ENCODE peak calls at places on chromosomes 13 and 19, in ten cellular contexts. Y, D, U, P, F, R, S, I, O and B are unnamed samples.
A peak's percentile ranks its signal among the peaks of the same experiment; 100 is the strongest.

GRCh38 chr19:3210347-3211017 is 14.0 kb upstream of the CELF5 start:
- DNase-seq in Y (peak; percentile 43), D (peak; percentile 61), U (no peak), P (peak; percentile 46), F (peak; percentile 19), R (peak; percentile 46), S (peak; percentile 28), I (peak; percentile 90), O (peak; percentile 35), B (peak; percentile 59)

GRCh38 chr19:4606921-4607678 is 32.2 kb upstream of the TNFAIP8L1 start:
- DNase-seq in Y (peak; percentile 71), D (no peak), U (peak; percentile 75), P (peak; percentile 67), F (no peak), R (peak; percentile 65), S (no peak), I (peak; percentile 89), O (no peak), B (no peak)

GRCh38 chr13:42055500-42056085 is 7.1 kb downstream of the DGKH start:
- DNase-seq in Y (no peak), D (peak; percentile 27), U (no peak), P (no peak), F (no peak), R (no peak), S (no peak), I (no peak), O (no peak), B (no peak)

GRCh38 chr13:43019811-43020210 is 3.6 kb upstream of the DNAJC15 start:
- DNase-seq in Y (no peak), D (no peak), U (no peak), P (no peak), F (no peak), R (no peak), S (no peak), I (no peak), O (no peak), B (no peak)

GRCh38 chr19:51607920-51608562 is 22.2 kb downstream of the SIGLEC5 start:
- DNase-seq in Y (peak; percentile 88), D (peak; percentile 55), U (peak; percentile 30), P (peak; percentile 79), F (peak; percentile 71), R (peak; percentile 74), S (no peak), I (no peak), O (peak; percentile 90), B (peak; percentile 84)

GRCh38 chr19:38134538-38135149 is 89.4 kb downstream of the DPF1 start:
- DNase-seq in Y (peak; percentile 57), D (peak; percentile 40), U (peak; percentile 49), P (no peak), F (peak; percentile 39), R (peak; percentile 67), S (no peak), I (peak; percentile 65), O (peak; percentile 36), B (no peak)

GRCh38 chr13:46010148-46010547 is 42.4 kb downstream of the ZC3H13 start:
- DNase-seq in Y (peak; percentile 30), D (no peak), U (no peak), P (no peak), F (no peak), R (no peak), S (no peak), I (peak; percentile 12), O (no peak), B (peak; percentile 18)

GRCh38 chr19:42514449-42514848 is 13.8 kb downstream of the CEACAM1 start:
- DNase-seq in Y (no peak), D (peak; percentile 62), U (no peak), P (no peak), F (no peak), R (no peak), S (no peak), I (no peak), O (no peak), B (no peak)

GRCh38 chr13:94232956-94233355 is 246.5 kb downstream of the DCT start:
- DNase-seq in Y (no peak), D (no peak), U (no peak), P (no peak), F (no peak), R (no peak), S (no peak), I (no peak), O (no peak), B (no peak)

GRCh38 chr19:50328257-50329145 is 676 bp downstream of the KCNC3 start:
- DNase-seq in Y (no peak), D (no peak), U (no peak), P (no peak), F (no peak), R (peak; percentile 48), S (no peak), I (peak; percentile 55), O (peak; percentile 39), B (no peak)
- H3K4me1 ChIP-seq in Y (peaks cover 20% of the 10 kb centered on the region), D (peaks cover 66% of the 10 kb centered on the region), U (peaks cover 12% of the 10 kb centered on the region), P (peaks cover 56% of the 10 kb centered on the region), F (peaks cover 3% of the 10 kb centered on the region), R (peaks cover 33% of the 10 kb centered on the region), S (peaks cover 47% of the 10 kb centered on the region), I (peaks cover 7% of the 10 kb centered on the region), O (peaks cover 12% of the 10 kb centered on the region), B (peaks cover 35% of the 10 kb centered on the region)

GRCh38 chr19:44435441-44435840 is 12.8 kb downstream of the ZNF229 start:
- DNase-seq in Y (no peak), D (no peak), U (no peak), P (no peak), F (no peak), R (no peak), S (no peak), I (no peak), O (peak; percentile 1), B (peak; percentile 57)

DNA sequence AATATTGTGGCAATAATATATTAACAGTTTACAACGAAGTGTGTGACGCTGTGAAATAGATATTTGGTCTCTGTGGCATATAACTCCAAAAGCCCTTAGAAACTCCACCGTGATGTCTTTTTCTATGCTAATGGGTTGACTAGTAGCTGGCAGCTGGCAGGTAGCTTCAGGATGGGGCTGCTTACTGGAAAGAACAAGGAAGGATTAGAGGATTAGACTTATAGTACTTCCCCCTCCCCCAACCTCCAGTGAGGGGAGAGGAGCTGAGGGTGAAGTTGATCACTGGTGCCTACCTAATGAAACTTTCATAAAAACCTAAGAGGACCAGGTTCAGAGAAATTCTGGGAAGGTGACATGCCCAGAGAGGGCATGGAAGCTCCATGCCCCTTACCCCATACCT is 9.8 kb downstream of the ZNF229 start:
- DNase-seq in Y (no peak), D (no peak), U (no peak), P (no peak), F (no peak), R (no peak), S (no peak), I (no peak), O (no peak), B (no peak)
- H3K9me3 ChIP-seq in Y (no peaks in the 10 kb centered on the region), D (peaks cover 39% of the 10 kb centered on the region), U (peaks cover 4% of the 10 kb centered on the region), P (peaks cover 100% of the 10 kb centered on the region), F (peaks cover 15% of the 10 kb centered on the region), R (no peaks in the 10 kb centered on the region), S (no peaks in the 10 kb centered on the region), I (no peaks in the 10 kb centered on the region), O (peaks cover 5% of the 10 kb centered on the region), B (peaks cover 46% of the 10 kb centered on the region)

DNA sequence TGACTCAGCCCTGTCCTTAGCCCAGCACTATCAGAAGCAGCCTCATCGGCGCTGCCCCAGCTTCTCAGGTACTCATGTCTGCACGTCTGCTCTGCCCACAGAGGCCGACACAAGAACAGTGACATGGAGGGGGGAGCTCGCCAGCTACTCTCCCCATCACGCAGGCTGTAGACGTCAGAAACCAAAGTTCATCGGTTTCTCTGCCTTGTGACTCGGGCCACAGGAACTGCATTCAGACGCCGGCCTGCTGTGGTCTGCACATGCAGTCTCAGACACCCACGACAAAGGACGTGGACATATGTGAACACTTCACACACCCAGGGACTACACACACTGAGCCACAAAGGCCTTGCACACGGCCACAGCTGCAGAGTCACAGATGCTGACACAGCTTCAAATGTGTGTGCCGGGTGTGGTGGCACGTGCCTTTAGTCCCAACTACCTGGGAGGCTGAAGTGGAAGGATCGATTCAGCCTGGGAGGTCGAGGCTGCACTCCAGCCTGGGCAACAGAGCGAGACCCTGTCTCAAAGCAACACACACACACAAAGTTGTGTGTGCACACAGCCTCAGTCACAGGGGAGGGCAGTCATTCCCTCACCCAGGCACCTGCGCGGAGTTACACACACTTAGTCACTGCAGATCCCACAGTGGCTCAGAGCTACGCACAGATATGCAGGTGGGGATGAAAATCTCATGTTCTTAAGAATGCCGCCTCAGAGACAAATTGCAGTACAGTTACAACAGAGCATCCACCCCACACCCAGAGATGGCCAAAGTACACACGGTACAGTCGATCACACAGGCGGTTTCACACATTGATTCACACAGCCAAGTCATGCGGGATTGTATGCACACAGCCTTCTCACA is 4.9 kb upstream of the ZFP36 start:
- DNase-seq in Y (peak; percentile 67), D (peak; percentile 87), U (no peak), P (no peak), F (peak; percentile 94), R (no peak), S (peak; percentile 92), I (no peak), O (peak; percentile 76), B (peak; percentile 96)
- H3K4me1 ChIP-seq in Y (peaks cover 46% of the 10 kb centered on the region), D (peaks cover 83% of the 10 kb centered on the region), U (peaks cover 18% of the 10 kb centered on the region), P (peaks cover 73% of the 10 kb centered on the region), F (peaks cover 53% of the 10 kb centered on the region), R (peaks cover 19% of the 10 kb centered on the region), S (peaks cover 69% of the 10 kb centered on the region), I (peaks cover 36% of the 10 kb centered on the region), O (peaks cover 48% of the 10 kb centered on the region), B (peaks cover 59% of the 10 kb centered on the region)

GRCh38 chr19:57566396-57567256 is 7.0 kb upstream of the ZNF550 start:
- DNase-seq in Y (no peak), D (peak; percentile 32), U (no peak), P (no peak), F (peak; percentile 28), R (peak; percentile 25), S (no peak), I (no peak), O (no peak), B (no peak)
- H3K9me3 ChIP-seq in Y (peaks cover 5% of the 10 kb centered on the region), D (peaks cover 89% of the 10 kb centered on the region), U (peaks cover 71% of the 10 kb centered on the region), P (peaks cover 92% of the 10 kb centered on the region), F (peaks cover 59% of the 10 kb centered on the region), R (no peaks in the 10 kb centered on the region), S (peaks cover 37% of the 10 kb centered on the region), I (peaks cover 26% of the 10 kb centered on the region), O (peaks cover 86% of the 10 kb centered on the region), B (peaks cover 76% of the 10 kb centered on the region)

GRCh38 chr13:32208860-32209259 is 106.3 kb downstream of the ZAR1L start:
- DNase-seq in Y (no peak), D (no peak), U (no peak), P (no peak), F (no peak), R (no peak), S (no peak), I (no peak), O (no peak), B (no peak)

GRCh38 chr13:32202268-32202667 is 112.9 kb downstream of the ZAR1L start:
- DNase-seq in Y (no peak), D (no peak), U (no peak), P (no peak), F (no peak), R (no peak), S (no peak), I (no peak), O (no peak), B (no peak)

GRCh38 chr13:32206097-32206740 is 108.9 kb downstream of the ZAR1L start:
- DNase-seq in Y (no peak), D (no peak), U (no peak), P (no peak), F (peak; percentile 4), R (no peak), S (no peak), I (no peak), O (peak; percentile 14), B (no peak)

GRCh38 chr13:32203736-32204135 is 111.4 kb downstream of the ZAR1L start:
- DNase-seq in Y (no peak), D (no peak), U (no peak), P (no peak), F (no peak), R (no peak), S (no peak), I (no peak), O (no peak), B (no peak)

GRCh38 chr13:32205426-32206096 is 109.6 kb downstream of the ZAR1L start:
- DNase-seq in Y (no peak), D (no peak), U (no peak), P (no peak), F (no peak), R (no peak), S (no peak), I (peak; percentile 23), O (no peak), B (no peak)
- H3K4me1 ChIP-seq in Y (peaks cover 12% of the 10 kb centered on the region), D (no peaks in the 10 kb centered on the region), U (peaks cover 8% of the 10 kb centered on the region), P (peaks cover 74% of the 10 kb centered on the region), F (no peaks in the 10 kb centered on the region), R (peaks cover 13% of the 10 kb centered on the region), S (no peaks in the 10 kb centered on the region), I (no peaks in the 10 kb centered on the region), O (no peaks in the 10 kb centered on the region), B (peaks cover 38% of the 10 kb centered on the region)